ENCODE peak calls at places on chromosome 13, in ten cellular contexts. O, Z, J, W, E, B, N, D, K and A are unnamed samples.

GRCh38 chr13:38970380-38971051 is 20.1 kb downstream of the STOML3 start:
- DNase-seq in O (no peak), Z (no peak), J (no peak), W (peak), E (no peak), B (no peak), N (no peak), D (no peak), K (no peak), A (no peak)

GRCh38 chr13:30020726-30021312 is 170.4 kb upstream of the UBL3 start:
- DNase-seq in O (peak), Z (no peak), J (no peak), W (no peak), E (no peak), B (peak), N (no peak), D (no peak), K (no peak), A (no peak)

GRCh38 chr13:54185785-54186184 is 1157.2 kb downstream of the OLFM4 start:
- DNase-seq in O (peak), Z (no peak), J (peak), W (peak), E (no peak), B (no peak), N (peak), D (no peak), K (no peak), A (no peak)

GRCh38 chr13:61664821-61665705 is 249.4 kb upstream of the PCDH20 start:
- DNase-seq in O (peak), Z (no peak), J (no peak), W (no peak), E (no peak), B (no peak), N (no peak), D (peak), K (peak), A (no peak)

GRCh38 chr13:43261018-43261417 is 237.6 kb downstream of the DNAJC15 start:
- DNase-seq in O (peak), Z (no peak), J (no peak), W (no peak), E (no peak), B (peak), N (no peak), D (no peak), K (no peak), A (no peak)

GRCh38 chr13:64130600-64130999 is 2715.0 kb upstream of the PCDH20 start:
- DNase-seq in O (no peak), Z (no peak), J (no peak), W (no peak), E (no peak), B (no peak), N (no peak), D (no peak), K (no peak), A (no peak)

GRCh38 chr13:29845440-29846056 is 4.9 kb downstream of the UBL3 start:
- DNase-seq in O (peak), Z (no peak), J (no peak), W (no peak), E (no peak), B (no peak), N (no peak), D (no peak), K (no peak), A (no peak)

GRCh38 chr13:32824671-32825070 is 191.6 kb upstream of the KL start:
- DNase-seq in O (peak), Z (no peak), J (peak), W (peak), E (no peak), B (peak), N (no peak), D (peak), K (no peak), A (no peak)

GRCh38 chr13:94209110-94209509 is 270.4 kb downstream of the DCT start:
- DNase-seq in O (peak), Z (no peak), J (no peak), W (no peak), E (no peak), B (peak), N (no peak), D (no peak), K (no peak), A (no peak)

GRCh38 chr13:40780822-40781401 is 8.5 kb upstream of the SLC25A15 start:
- DNase-seq in O (no peak), Z (no peak), J (no peak), W (peak), E (no peak), B (no peak), N (no peak), D (peak), K (no peak), A (no peak)

GRCh38 chr13:36612242-36612641 is 61.6 kb upstream of the SERTM1 start:
- DNase-seq in O (no peak), Z (no peak), J (no peak), W (peak), E (no peak), B (no peak), N (peak), D (no peak), K (no peak), A (no peak)

GRCh38 chr13:32791545-32792172 is 205.4 kb downstream of the PDS5B start:
- DNase-seq in O (no peak), Z (no peak), J (no peak), W (no peak), E (no peak), B (no peak), N (no peak), D (no peak), K (no peak), A (no peak)

GRCh38 chr13:77274126-77274525 is 52.8 kb downstream of the MYCBP2 start:
- DNase-seq in O (no peak), Z (no peak), J (no peak), W (no peak), E (no peak), B (no peak), N (no peak), D (no peak), K (no peak), A (no peak)

GRCh38 chr13:108188260-108188659 is 27.1 kb downstream of the LIG4 start:
- DNase-seq in O (no peak), Z (no peak), J (no peak), W (no peak), E (no peak), B (no peak), N (no peak), D (no peak), K (no peak), A (no peak)

GRCh38 chr13:112843392-112844250 is 125.4 kb upstream of the MCF2L start:
- DNase-seq in O (no peak), Z (no peak), J (no peak), W (no peak), E (no peak), B (no peak), N (no peak), D (no peak), K (peak), A (no peak)

GRCh38 chr13:88637935-88638334 is 966.8 kb downstream of the SLITRK5 start:
- DNase-seq in O (no peak), Z (no peak), J (no peak), W (no peak), E (no peak), B (no peak), N (no peak), D (no peak), K (no peak), A (no peak)